ENCODE peak calls at places on chromosome 14, in five cellular contexts. O is activated B cell treated with CpG ODN at 0.5 μM for 24 hours, B is GM20000, U is tibial artery, V is Calu3. X is an unnamed sample.

GRCh38 chr14:73773441-73774243 is 59.5 kb upstream of the PNMA1 start:
- DNase-seq in V (no peak), B (no peak), O (no peak), U (no peak), X (no peak)

GRCh38 chr14:44309336-44309735 is 197.7 kb downstream of the FSCB start:
- DNase-seq in U (no peak), V (no peak), O (no peak), B (no peak), X (no peak)

GRCh38 chr14:30558675-30559555 is at the start of gene G2E3:
- DNase-seq in U (peak), B (peak), V (peak), O (peak), X (peak)

GRCh38 chr14:100472094-100472455 is 115.1 kb downstream of the BEGAIN start:
- DNase-seq in U (no peak), B (no peak), O (no peak), V (no peak), X (no peak)

GRCh38 chr14:42437809-42438208 is 831.1 kb downstream of the LRFN5 start:
- DNase-seq in O (no peak), V (no peak), U (no peak), B (no peak), X (no peak)

GRCh38 chr14:62301911-62302310 is 539.7 kb downstream of the SNAPC1 start:
- DNase-seq in V (no peak), B (no peak), O (no peak), U (no peak), X (no peak)

GRCh38 chr14:61889914-61890351 is 127.7 kb downstream of the SNAPC1 start:
- DNase-seq in O (peak), B (peak), V (no peak), U (no peak), X (no peak)

GRCh38 chr14:89444044-89444443 is 27.0 kb upstream of the FOXN3 start:
- DNase-seq in U (peak), V (no peak), O (no peak), B (peak), X (no peak)

GRCh38 chr14:51780741-51781140 is 79.7 kb upstream of the GNG2 start:
- DNase-seq in U (no peak), B (no peak), V (no peak), O (no peak), X (no peak)

GRCh38 chr14:103504991-103505565 is 17.6 kb downstream of the CKB start:
- DNase-seq in B (no peak), O (no peak), U (no peak), V (no peak), X (no peak)
- TF ChIP-seq CTCF in B (no peak), O (no peak), U (no peak), V (no peak), X (peak)

GRCh38 chr14:68789798-68790655 is 2.8 kb downstream of the ZFP36L1 start:
- DNase-seq in U (peak), V (peak), B (no peak), O (no peak), X (peak)
- TF ChIP-seq CTCF in U (no peak), V (no peak), B (no peak), O (no peak), X (peak)

GRCh38 chr14:65604946-65605345 is 192.4 kb downstream of the FUT8 start:
- DNase-seq in O (no peak), U (no peak), V (no peak), B (no peak), X (no peak)
- TF ChIP-seq CTCF in O (no peak), U (no peak), V (no peak), B (no peak), X (peak)

GRCh38 chr14:25516838-25517237 is 466.9 kb upstream of the STXBP6 start:
- DNase-seq in V (no peak), O (no peak), U (no peak), B (no peak), X (no peak)
- TF ChIP-seq CTCF in V (no peak), O (no peak), U (no peak), B (no peak), X (no peak)

DNA sequence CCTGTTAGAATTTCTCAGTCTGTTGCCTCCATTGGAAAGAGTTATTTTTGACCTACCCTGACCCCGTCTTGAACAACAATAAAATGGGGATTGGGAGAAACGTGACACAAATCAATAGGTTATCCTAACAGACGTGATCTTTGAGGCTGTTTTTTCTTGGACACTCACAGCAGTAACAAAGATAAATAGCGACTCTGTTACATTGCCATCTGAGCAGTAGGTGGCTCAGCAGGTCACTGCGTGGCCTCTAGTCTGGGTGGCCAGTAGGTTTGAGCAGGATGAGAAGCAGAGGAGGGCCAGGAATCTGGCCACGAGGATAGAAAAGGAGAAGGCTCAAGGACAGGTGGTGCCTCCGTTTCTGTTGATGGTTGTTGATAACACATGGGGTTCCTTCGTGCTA is 101.4 kb downstream of the GPATCH2L start:
- DNase-seq in B (no peak), O (no peak), U (no peak), V (no peak), X (no peak)
- TF ChIP-seq CTCF in B (no peak), O (no peak), U (no peak), V (no peak), X (no peak)

GRCh38 chr14:102541771-102542170 is 32.2 kb upstream of the ANKRD9 start:
- DNase-seq in O (no peak), U (no peak), B (no peak), V (no peak), X (no peak)

GRCh38 chr14:102544745-102545460 is 35.3 kb upstream of the ANKRD9 start:
- DNase-seq in V (no peak), O (peak), B (peak), U (no peak), X (no peak)

GRCh38 chr14:102544034-102544744 is 34.6 kb upstream of the ANKRD9 start:
- DNase-seq in B (no peak), V (no peak), U (no peak), O (no peak), X (no peak)

GRCh38 chr14:102547067-102547466 is 37.5 kb upstream of the ANKRD9 start:
- DNase-seq in B (no peak), V (no peak), O (no peak), U (no peak), X (no peak)

GRCh38 chr14:102545461-102546265 is 36.1 kb upstream of the ANKRD9 start:
- DNase-seq in O (no peak), V (no peak), U (no peak), B (no peak), X (no peak)
- TF ChIP-seq CTCF in O (no peak), V (no peak), U (no peak), B (no peak), X (peak)

GRCh38 chr14:45526715-45527549 is 273.9 kb upstream of the MIS18BP1 start:
- DNase-seq in B (peak), O (no peak), V (peak), U (no peak), X (no peak)
- TF ChIP-seq CTCF in B (peak), O (no peak), V (no peak), U (no peak), X (peak)

GRCh38 chr14:92462568-92462967 is 51.0 kb upstream of the RIN3 start:
- DNase-seq in V (no peak), O (no peak), B (no peak), U (no peak), X (peak)
- TF ChIP-seq CTCF in V (no peak), O (no peak), B (no peak), U (no peak), X (no peak)